ENCODE peak calls at places on chromosomes 2 and 18, in eight cellular contexts. U, R, W, Z, K, T, P and C are unnamed samples.

GRCh38 chr2:216687646-216688045 is 7.7 kb downstream of the IGFBP5 start:
- DNase-seq in K (peak), T (no peak), R (no peak), U (no peak), Z (no peak), W (no peak), P (no peak), C (no peak)

GRCh38 chr2:16682431-16683130 is 16.9 kb upstream of the CYRIA start:
- DNase-seq in U (no peak), T (no peak), W (no peak), P (no peak), R (no peak), K (no peak), Z (no peak), C (no peak)

GRCh38 chr18:76208632-76209308 is 286.3 kb downstream of the ZNF516 start:
- DNase-seq in W (no peak), K (no peak), Z (no peak), T (no peak), U (no peak), R (no peak), P (peak), C (no peak)

GRCh38 chr2:147449323-147450080 is 395.3 kb upstream of the ACVR2A start:
- DNase-seq in K (no peak), U (no peak), P (no peak), Z (peak), T (no peak), R (no peak), W (no peak), C (no peak)

GRCh38 chr2:233513953-233514655 is 52.5 kb downstream of the USP40 start:
- DNase-seq in W (no peak), P (no peak), Z (no peak), U (no peak), R (no peak), K (peak), T (no peak), C (no peak)

GRCh38 chr18:64668563-64668962 is 519.7 kb upstream of the LINC00305 start:
- DNase-seq in K (no peak), Z (no peak), U (no peak), T (no peak), W (no peak), P (no peak), R (no peak), C (no peak)

GRCh38 chr2:173972636-173973035 is 7.5 kb upstream of the SP3 start:
- DNase-seq in Z (no peak), P (peak), R (no peak), W (no peak), K (peak), T (no peak), U (peak), C (peak)

GRCh38 chr2:132424526-132425121 is 8.0 kb downstream of the GPR39 start:
- DNase-seq in K (no peak), T (peak), U (no peak), W (no peak), Z (no peak), P (no peak), R (no peak), C (peak)

GRCh38 chr2:135798762-135799161 is 38.2 kb downstream of the LCT start:
- DNase-seq in U (no peak), Z (no peak), T (no peak), P (no peak), K (no peak), W (no peak), R (no peak), C (peak)